ENCODE peak calls at places on chromosomes 6 and 20, in ten cellular contexts. A is A549, J is tibial artery, B is fibroblast of lung, L is GM20000, F is neural crest cell, Y is AG04450, G is endodermal cell, R is AG09319, O is astrocyte of the spinal cord. N is an unnamed sample.

GRCh38 chr20:5657190-5657872 is 92.9 kb upstream of the SHLD1 start:
- DNase-seq in B (peak; percentile 99), F (no peak), Y (peak; percentile 91), J (no peak), A (peak; percentile 74), G (no peak), L (no peak), R (peak; percentile 85), O (peak; percentile 93), N (peak; percentile 67)

GRCh38 chr6:33908025-33908424 is 104.2 kb upstream of the MLN start:
- DNase-seq in J (no peak), L (no peak), B (no peak), A (no peak), G (no peak), O (no peak), F (no peak), Y (no peak), R (no peak), N (no peak)

GRCh38 chr20:4020256-4020655 is 4.9 kb upstream of the RNF24 start:
- DNase-seq in G (no peak), R (no peak), L (no peak), J (no peak), B (no peak), F (no peak), A (no peak), Y (no peak), O (no peak), N (no peak)

GRCh38 chr6:55941713-55942112 is 66.3 kb upstream of the BMP5 start:
- DNase-seq in F (no peak), R (no peak), B (no peak), J (no peak), O (peak; percentile 43), Y (no peak), A (no peak), L (no peak), G (no peak), N (no peak)

GRCh38 chr6:51559059-51559458 is 528.4 kb downstream of the PKHD1 start:
- DNase-seq in O (no peak), J (no peak), R (no peak), G (peak; percentile 61), F (no peak), B (no peak), L (no peak), A (no peak), Y (no peak), N (no peak)

GRCh38 chr20:8664778-8665177 is 404.1 kb upstream of the PLCB4 start:
- DNase-seq in A (peak; percentile 9), L (no peak), O (no peak), R (no peak), B (no peak), Y (no peak), J (no peak), F (no peak), G (no peak), N (no peak)

GRCh38 chr6:113530769-113531168 is 326.4 kb upstream of the MARCKS start:
- DNase-seq in B (peak; percentile 84), J (no peak), F (peak; percentile 2), L (no peak), O (peak; percentile 82), A (no peak), G (no peak), R (no peak), Y (peak; percentile 57), N (no peak)

GRCh38 chr6:17684134-17684533 is 22.6 kb downstream of the NUP153 start:
- DNase-seq in B (no peak), O (no peak), Y (no peak), G (no peak), J (no peak), R (no peak), A (no peak), F (no peak), L (no peak), N (no peak)

GRCh38 chr20:24610341-24611115 is 141.1 kb downstream of the SYNDIG1 start:
- DNase-seq in R (no peak), B (peak; percentile 53), J (no peak), F (no peak), A (no peak), Y (no peak), O (peak; percentile 81), L (no peak), G (peak; percentile 85), N (no peak)

GRCh38 chr6:97438011-97438671 is 155.1 kb upstream of the MMS22L start:
- DNase-seq in Y (no peak), R (no peak), B (no peak), L (peak; percentile 2), F (no peak), J (no peak), O (no peak), A (no peak), G (no peak), N (no peak)

GRCh38 chr20:3378138-3378537 is 29.3 kb downstream of the DNAAF9 start:
- DNase-seq in J (no peak), A (no peak), L (no peak), Y (no peak), F (no peak), B (no peak), O (no peak), R (no peak), G (no peak), N (no peak)

GRCh38 chr6:80607814-80608391 is 501.4 kb downstream of the BCKDHB start:
- DNase-seq in A (no peak), G (peak; percentile 60), O (peak; percentile 93), Y (peak; percentile 68), R (peak; percentile 81), B (peak; percentile 95), L (no peak), F (no peak), J (no peak), N (no peak)

GRCh38 chr20:46357030-46357514 is 48.8 kb upstream of the CDH22 start:
- DNase-seq in O (no peak), L (no peak), R (no peak), F (no peak), B (no peak), Y (no peak), G (no peak), J (peak; percentile 74), A (no peak), N (no peak)

GRCh38 chr20:36541227-36542018 is at the start of gene MYL9:
- DNase-seq in O (peak; percentile 73), F (peak; percentile 36), A (no peak), R (peak; percentile 63), L (peak; percentile 71), B (peak; percentile 81), G (peak; percentile 88), J (peak; percentile 98), Y (peak; percentile 39), N (peak; percentile 91)

GRCh38 chr6:133236898-133237297 is 4.3 kb upstream of the EYA4 start:
- DNase-seq in G (no peak), F (no peak), A (no peak), R (peak; percentile 24), Y (peak; percentile 63), J (no peak), L (no peak), B (peak; percentile 35), O (no peak), N (no peak)

GRCh38 chr6:117615981-117616961 is 14.0 kb upstream of the GOPC start:
- DNase-seq in B (peak; percentile 96), A (no peak), R (no peak), O (peak; percentile 85), L (no peak), G (peak; percentile 82), F (no peak), Y (no peak), J (no peak), N (no peak)

GRCh38 chr6:19842030-19842429 is 4.9 kb downstream of the ID4 start:
- DNase-seq in J (no peak), L (no peak), O (no peak), A (no peak), G (no peak), F (no peak), R (no peak), B (no peak), Y (no peak), N (no peak)

GRCh38 chr6:162032620-162033019 is 694.9 kb downstream of the PRKN start:
- DNase-seq in F (no peak), J (no peak), R (peak; percentile 2), O (peak; percentile 61), A (no peak), Y (no peak), G (no peak), B (peak; percentile 87), L (no peak), N (no peak)

GRCh38 chr6:11921017-11921438 is 91.1 kb upstream of the HIVEP1 start:
- DNase-seq in G (peak; percentile 78), Y (peak; percentile 66), F (no peak), L (no peak), A (peak; percentile 59), B (peak; percentile 95), J (peak; percentile 83), R (peak; percentile 80), O (peak; percentile 91), N (peak; percentile 78)

GRCh38 chr6:143556529-143556928 is 45.0 kb upstream of the FUCA2 start:
- DNase-seq in Y (peak; percentile 66), F (no peak), J (no peak), B (peak; percentile 93), A (no peak), R (no peak), O (peak; percentile 97), G (peak; percentile 66), L (no peak), N (no peak)

GRCh38 chr6:143271024-143271423 is 179.5 kb downstream of the ADAT2 start:
- DNase-seq in F (no peak), J (no peak), L (no peak), O (peak; percentile 64), A (no peak), Y (peak; percentile 61), R (peak; percentile 65), G (no peak), B (peak; percentile 85), N (no peak)

GRCh38 chr20:60253471-60253870 is 295.2 kb downstream of the CDH26 start:
- DNase-seq in J (no peak), B (no peak), Y (no peak), A (no peak), R (no peak), G (no peak), F (no peak), O (no peak), L (no peak), N (no peak)
- TF ChIP-seq CTCF in J (no peak), B (no peak), Y (no peak), A (no peak), R (no peak), G (no peak), F (no peak), O (no peak), L (no peak), N (no peak)

GRCh38 chr6:6220718-6221117 is 99.7 kb downstream of the F13A1 start:
- DNase-seq in G (no peak), Y (no peak), L (no peak), B (no peak), J (no peak), R (no peak), A (no peak), F (no peak), O (no peak), N (no peak)
- TF ChIP-seq CTCF in G (peak; percentile 70), Y (no peak), L (peak; percentile 3), B (no peak), J (no peak), R (no peak), A (peak; percentile 13), F (peak; percentile 53), O (peak; percentile 5), N (no peak)

GRCh38 chr20:15491564-15491963 is 1081.7 kb downstream of the KIF16B start:
- DNase-seq in L (no peak), Y (no peak), O (no peak), B (no peak), R (no peak), J (no peak), F (no peak), A (no peak), G (peak; percentile 83), N (no peak)
- TF ChIP-seq CTCF in L (no peak), Y (peak; percentile 32), O (no peak), B (no peak), R (peak; percentile 13), J (no peak), F (peak; percentile 50), A (no peak), G (peak; percentile 85), N (no peak)

GRCh38 chr6:41537359-41537758 is 8.8 kb upstream of the FOXP4 start:
- DNase-seq in B (no peak), R (no peak), F (no peak), G (no peak), O (no peak), Y (no peak), A (no peak), J (no peak), L (no peak), N (no peak)
- TF ChIP-seq CTCF in B (no peak), R (no peak), F (no peak), G (no peak), O (no peak), Y (no peak), A (no peak), J (no peak), L (no peak), N (no peak)

N was measured in suprapubic skin.